ENCODE peak calls at places on chromosome 15, in four cellular contexts. O is IMR-90, W is mesendoderm, G is PC-9. P is an unnamed sample.
A peak's percentile ranks its signal among the peaks of the same experiment; 100 is the strongest.

GRCh38 chr15:83850015-83850414 is 196.1 kb downstream of the ADAMTSL3 start:
- DNase-seq in O (no peak), W (no peak), G (no peak), P (no peak)

GRCh38 chr15:92118936-92119325 is 265.4 kb downstream of the SLCO3A1 start:
- DNase-seq in O (no peak), W (no peak), G (no peak), P (no peak)

GRCh38 chr15:83845230-83845629 is 191.3 kb downstream of the ADAMTSL3 start:
- DNase-seq in G (no peak), O (peak; percentile 94), W (no peak), P (peak; percentile 83)

GRCh38 chr15:26157081-26157480 is 294.0 kb upstream of the ATP10A start:
- DNase-seq in O (no peak), G (no peak), W (no peak), P (no peak)

GRCh38 chr15:68364028-68364659 is 67.8 kb downstream of the ITGA11 start:
- DNase-seq in O (peak; percentile 43), W (no peak), G (no peak), P (peak; percentile 24)

GRCh38 chr15:27028836-27029482 is 58.0 kb downstream of the GABRG3 start:
- DNase-seq in W (no peak), O (no peak), G (no peak), P (peak; percentile 27)

GRCh38 chr15:74179983-74180688 is 6.6 kb downstream of the ISLR start:
- DNase-seq in G (peak; percentile 72), O (peak; percentile 37), W (peak; percentile 28), P (peak; percentile 81)

GRCh38 chr15:92652576-92652966 is 3.0 kb downstream of the FAM174B start:
- DNase-seq in W (no peak), O (no peak), G (peak; percentile 90), P (no peak)

GRCh38 chr15:51227967-51228783 is 110.2 kb downstream of the CYP19A1 start:
- DNase-seq in W (peak; percentile 94), O (peak; percentile 89), G (peak; percentile 53), P (peak; percentile 88)

GRCh38 chr15:62888628-62889027 is 153.9 kb upstream of the TPM1 start:
- DNase-seq in O (peak; percentile 17), G (no peak), W (no peak), P (no peak)

GRCh38 chr15:62887113-62887570 is 155.4 kb upstream of the TPM1 start:
- DNase-seq in W (no peak), G (no peak), O (peak; percentile 49), P (no peak)

GRCh38 chr15:62889141-62889661 is 153.3 kb upstream of the TPM1 start:
- DNase-seq in G (no peak), O (no peak), W (no peak), P (no peak)

GRCh38 chr15:62883938-62884479 is 158.5 kb upstream of the TPM1 start:
- DNase-seq in W (no peak), G (no peak), O (peak; percentile 70), P (peak; percentile 20)

GRCh38 chr15:62886431-62887071 is 156.0 kb upstream of the TPM1 start:
- DNase-seq in O (peak; percentile 37), W (peak; percentile 38), G (no peak), P (peak; percentile 73)
- H3K4me2 ChIP-seq in O (peak overlapping the region; percentile 83), W (peak overlapping the region; percentile 20), G (no peak overlapping the region), P (peak overlapping the region; percentile 56)

GRCh38 chr15:63509056-63509696 is 4.8 kb downstream of the USP3 start:
- DNase-seq in G (no peak), O (no peak), W (no peak), P (no peak)

GRCh38 chr15:63512148-63512547 is 7.8 kb downstream of the USP3 start:
- DNase-seq in O (no peak), G (no peak), W (no peak), P (no peak)

GRCh38 chr15:63507878-63508818 is 3.8 kb downstream of the USP3 start:
- DNase-seq in O (no peak), G (no peak), W (no peak), P (no peak)

GRCh38 chr15:63510548-63510940 is 6.2 kb downstream of the USP3 start:
- DNase-seq in O (no peak), G (no peak), W (no peak), P (no peak)

DNA sequence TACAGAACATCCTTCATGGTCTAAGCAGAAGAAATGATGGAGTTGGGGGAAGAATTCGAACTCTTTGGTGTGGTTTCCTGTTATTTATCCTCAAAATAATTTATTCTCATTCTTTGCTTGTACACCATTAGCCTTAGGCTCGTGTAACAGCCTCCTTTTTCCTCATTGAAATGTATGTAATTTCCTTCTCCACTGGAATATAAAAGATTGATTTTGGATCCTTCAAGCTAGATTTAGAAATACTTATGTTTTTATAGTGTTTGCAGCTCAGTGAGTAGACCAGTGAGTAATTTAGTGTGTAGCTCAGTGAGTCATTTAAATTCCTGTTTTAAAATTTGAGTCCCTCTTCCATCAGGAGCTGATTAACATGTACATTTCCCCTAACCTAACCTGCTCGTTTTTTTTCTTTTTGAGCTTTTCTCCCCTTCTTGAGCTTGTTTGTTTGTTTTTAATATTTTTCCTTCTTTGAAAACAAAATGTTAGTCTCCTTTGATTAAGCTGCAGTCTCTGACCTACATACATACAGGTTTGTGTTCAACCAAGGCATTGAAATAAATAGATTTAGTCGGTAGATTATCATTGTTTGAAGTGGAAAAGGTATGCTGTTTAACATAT is 5.6 kb downstream of the USP3 start:
- DNase-seq in W (no peak), G (peak; percentile 76), O (peak; percentile 83), P (peak; percentile 83)
- H3K4me2 ChIP-seq in W (no peak overlapping the region), G (peak overlapping the region; percentile 84), O (peak overlapping the region; percentile 89), P (peak overlapping the region; percentile 73)

GRCh38 chr15:72078887-72079286 is 39.1 kb downstream of the MYO9A start:
- DNase-seq in G (no peak), O (no peak), W (no peak), P (no peak)
- H3K4me2 ChIP-seq in G (no peak overlapping the region), O (no peak overlapping the region), W (no peak overlapping the region), P (no peak overlapping the region)

GRCh38 chr15:77817434-77817833 is 184.7 kb upstream of the LINGO1 start:
- DNase-seq in W (no peak), O (no peak), G (no peak), P (no peak)

GRCh38 chr15:77819841-77820728 is 187.4 kb upstream of the LINGO1 start:
- DNase-seq in G (no peak), W (peak; percentile 68), O (no peak), P (peak; percentile 11)

GRCh38 chr15:77818484-77819270 is 186.0 kb upstream of the LINGO1 start:
- DNase-seq in W (peak; percentile 16), G (no peak), O (no peak), P (no peak)

GRCh38 chr15:77821188-77821958 is 188.7 kb upstream of the LINGO1 start:
- DNase-seq in W (peak; percentile 63), O (peak; percentile 47), G (no peak), P (peak; percentile 54)

GRCh38 chr15:77819271-77819806 is 186.6 kb upstream of the LINGO1 start:
- DNase-seq in W (no peak), O (no peak), G (no peak), P (no peak)
- H3K4me2 ChIP-seq in W (peak overlapping the region; percentile 82), O (no peak overlapping the region), G (no peak overlapping the region), P (no peak overlapping the region)

DNA sequence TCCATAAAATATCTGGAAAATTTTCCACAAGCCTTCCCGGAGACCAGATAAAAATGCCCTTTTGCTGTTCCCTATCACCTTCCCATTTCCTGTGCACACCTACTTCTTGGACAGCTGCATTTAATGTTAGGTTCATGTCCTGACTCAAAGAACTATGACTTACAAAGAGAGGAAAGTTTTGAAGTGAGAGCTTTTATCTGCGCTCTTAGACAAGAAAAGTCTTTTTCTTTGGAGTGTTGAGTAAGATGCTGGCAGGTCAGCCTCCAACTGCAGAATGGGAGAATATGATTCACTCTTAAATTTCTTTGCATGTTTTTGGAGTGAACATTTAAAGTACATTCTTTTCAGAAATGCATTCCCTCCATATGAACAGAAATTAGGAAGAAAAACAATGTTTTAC is 147.3 kb upstream of the DPH6 start:
- DNase-seq in W (no peak), O (peak; percentile 61), G (no peak), P (peak; percentile 25)
- H3K4me2 ChIP-seq in W (no peak overlapping the region), O (no peak overlapping the region), G (no peak overlapping the region), P (no peak overlapping the region)

DNA sequence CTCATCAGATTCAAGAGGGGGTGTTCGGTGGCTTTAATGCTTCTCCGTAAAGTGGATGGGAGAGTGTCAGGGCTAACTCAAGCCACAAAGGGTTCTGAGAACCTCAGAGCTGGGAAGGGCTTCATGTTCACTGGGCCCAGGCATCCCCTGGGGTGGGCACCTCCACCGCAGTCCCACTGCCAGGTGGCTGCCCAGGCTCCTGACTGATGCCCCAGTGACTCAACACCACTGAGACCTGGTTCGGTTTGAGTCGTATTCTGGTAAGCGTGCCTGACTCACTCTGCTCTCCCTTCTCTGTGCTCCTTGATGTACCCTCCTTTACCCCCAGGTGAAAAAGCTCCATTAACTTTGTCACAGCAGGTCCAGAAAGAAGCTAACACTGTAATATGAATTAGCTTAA is 304.6 kb downstream of the RPLP1 start:
- DNase-seq in G (no peak), O (peak; percentile 21), W (no peak), P (peak; percentile 45)
- H3K4me2 ChIP-seq in G (no peak overlapping the region), O (no peak overlapping the region), W (no peak overlapping the region), P (no peak overlapping the region)

DNA sequence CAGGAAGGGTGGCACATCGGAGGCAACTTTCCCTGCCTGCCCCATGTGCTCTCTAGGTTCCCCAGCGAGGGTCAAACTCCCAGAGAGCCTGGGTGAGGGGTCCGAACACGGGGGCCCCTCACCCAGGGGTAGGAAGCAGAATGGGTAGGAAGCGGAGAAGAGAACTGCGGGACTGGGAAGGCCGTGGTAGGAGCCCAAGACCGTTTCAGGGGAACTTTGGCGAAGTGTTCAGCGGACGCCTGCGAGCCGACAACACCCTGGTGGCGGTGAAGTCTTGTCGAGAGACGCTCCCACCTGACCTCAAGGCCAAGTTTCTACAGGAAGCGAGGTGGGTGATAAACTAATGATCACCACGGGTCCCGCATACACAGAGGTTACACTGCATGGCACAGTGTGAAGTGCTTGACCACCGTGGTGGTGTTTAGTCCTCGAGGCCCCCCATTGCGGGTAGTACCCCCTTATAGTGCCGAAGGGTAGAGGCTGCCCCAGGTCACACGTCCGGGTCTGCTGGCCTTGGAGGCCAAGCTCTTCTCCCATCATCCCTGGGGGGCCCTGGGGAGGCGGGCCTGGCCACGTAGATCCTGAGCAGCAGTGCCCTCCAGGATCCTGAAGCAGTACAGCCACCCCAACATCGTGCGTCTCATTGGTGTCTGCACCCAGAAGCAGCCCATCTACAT is 8.3 kb downstream of the FES start:
- DNase-seq in G (no peak), O (no peak), W (no peak), P (no peak)
- H3K4me2 ChIP-seq in G (no peak overlapping the region), O (no peak overlapping the region), W (no peak overlapping the region), P (no peak overlapping the region)

GRCh38 chr15:40773902-40774301 is 4.1 kb downstream of the C15orf62 start:
- DNase-seq in O (no peak), G (no peak), W (no peak), P (no peak)
- H3K4me2 ChIP-seq in O (no peak overlapping the region), G (no peak overlapping the region), W (no peak overlapping the region), P (no peak overlapping the region)

GRCh38 chr15:71390101-71390500 is 274.8 kb downstream of the THSD4 start:
- DNase-seq in O (no peak), W (no peak), G (no peak), P (no peak)

GRCh38 chr15:71391421-71392047 is 276.3 kb downstream of the THSD4 start:
- DNase-seq in G (no peak), W (no peak), O (no peak), P (no peak)

GRCh38 chr15:71396536-71397125 is 281.4 kb downstream of the THSD4 start:
- DNase-seq in G (no peak), O (no peak), W (no peak), P (no peak)

GRCh38 chr15:71397377-71397776 is 282.1 kb downstream of the THSD4 start:
- DNase-seq in W (no peak), O (peak; percentile 36), G (no peak), P (no peak)

GRCh38 chr15:71392821-71393220 is 277.6 kb downstream of the THSD4 start:
- DNase-seq in W (no peak), G (no peak), O (no peak), P (no peak)
- H3K4me2 ChIP-seq in W (no peak overlapping the region), G (no peak overlapping the region), O (no peak overlapping the region), P (no peak overlapping the region)